ENCODE peak calls at places on chromosomes 3 and 15, in five cellular contexts. One of them, this sample, is unnamed.

GRCh38 chr3:46848271-46849097 is 14.8 kb downstream of the MYL3 start:
- DNase-seq in left cardiac atrium: peak
- DNase-seq in tibial artery: peak
- DNase-seq in neural crest cell: peak
- DNase-seq in substantia nigra: no peak
- DNase-seq in this sample: no peak

GRCh38 chr3:197750396-197750831 is 731 bp downstream of the FYTTD1 start:
- DNase-seq in left cardiac atrium: peak
- DNase-seq in neural crest cell: peak
- DNase-seq in tibial artery: peak
- DNase-seq in substantia nigra: no peak
- DNase-seq in this sample: peak

GRCh38 chr3:52039846-52040245 is 16.5 kb downstream of the DUSP7 start:
- DNase-seq in neural crest cell: peak
- DNase-seq in tibial artery: peak
- DNase-seq in substantia nigra: peak
- DNase-seq in left cardiac atrium: peak
- DNase-seq in this sample: no peak

GRCh38 chr3:151962371-151962770 is 88.9 kb downstream of the SUCNR1 start:
- DNase-seq in left cardiac atrium: no peak
- DNase-seq in substantia nigra: no peak
- DNase-seq in neural crest cell: no peak
- DNase-seq in tibial artery: no peak
- DNase-seq in this sample: peak

GRCh38 chr15:36371509-36371908 is 207.9 kb upstream of the CDIN1 start:
- DNase-seq in left cardiac atrium: no peak
- DNase-seq in substantia nigra: no peak
- DNase-seq in tibial artery: no peak
- DNase-seq in neural crest cell: no peak
- DNase-seq in this sample: no peak

GRCh38 chr15:74383695-74384565 is 16.5 kb upstream of the CYP11A1 start:
- DNase-seq in neural crest cell: no peak
- DNase-seq in left cardiac atrium: no peak
- DNase-seq in substantia nigra: no peak
- DNase-seq in tibial artery: no peak
- DNase-seq in this sample: no peak

GRCh38 chr3:48406443-48407431 is 23.1 kb downstream of the PLXNB1 start:
- DNase-seq in substantia nigra: no peak
- DNase-seq in tibial artery: peak
- DNase-seq in left cardiac atrium: no peak
- DNase-seq in neural crest cell: no peak
- DNase-seq in this sample: no peak

GRCh38 chr15:40893019-40893723 is 1.1 kb upstream of the VPS18 start:
- DNase-seq in left cardiac atrium: no peak
- DNase-seq in tibial artery: no peak
- DNase-seq in neural crest cell: no peak
- DNase-seq in substantia nigra: no peak
- DNase-seq in this sample: no peak

GRCh38 chr15:73127302-73127936 is 75.2 kb downstream of the NEO1 start:
- DNase-seq in tibial artery: no peak
- DNase-seq in substantia nigra: no peak
- DNase-seq in left cardiac atrium: no peak
- DNase-seq in neural crest cell: peak
- DNase-seq in this sample: peak

GRCh38 chr3:125054436-125055164 is 1.2 kb downstream of the HEG1 start:
- DNase-seq in tibial artery: no peak
- DNase-seq in substantia nigra: no peak
- DNase-seq in left cardiac atrium: peak
- DNase-seq in neural crest cell: no peak
- DNase-seq in this sample: peak

GRCh38 chr15:32096867-32097266 is 66.6 kb downstream of the CHRNA7 start:
- DNase-seq in tibial artery: no peak
- DNase-seq in substantia nigra: no peak
- DNase-seq in neural crest cell: no peak
- DNase-seq in left cardiac atrium: no peak
- DNase-seq in this sample: no peak

GRCh38 chr3:141085331-141086047 is 34.3 kb downstream of the SPSB4 start:
- DNase-seq in neural crest cell: no peak
- DNase-seq in tibial artery: no peak
- DNase-seq in substantia nigra: no peak
- DNase-seq in left cardiac atrium: no peak
- DNase-seq in this sample: no peak

GRCh38 chr15:92025717-92026270 is 172.3 kb downstream of the SLCO3A1 start:
- DNase-seq in tibial artery: no peak
- DNase-seq in neural crest cell: no peak
- DNase-seq in substantia nigra: no peak
- DNase-seq in left cardiac atrium: no peak
- DNase-seq in this sample: no peak